ENCODE peak calls at places on chromosome 1, in four cellular contexts. E, G, X and Z are unnamed samples.
A peak's percentile ranks its signal among the peaks of the same experiment; 100 is the strongest.

GRCh38 chr1:26702680-26703038 is 6.8 kb downstream of the ARID1A start:
- DNase-seq in E (no peak), X (no peak), G (no peak), Z (no peak)

GRCh38 chr1:235932090-235932510 is 65.4 kb upstream of the LYST start:
- DNase-seq in G (no peak), X (no peak), E (no peak), Z (no peak)

GRCh38 chr1:117607471-117607870 is 1.6 kb downstream of the TENT5C start:
- DNase-seq in G (no peak), X (peak; percentile 18), E (no peak), Z (no peak)

GRCh38 chr1:85339089-85339488 is 62.7 kb upstream of the BCL10 start:
- DNase-seq in E (no peak), G (peak; percentile 76), X (no peak), Z (no peak)

GRCh38 chr1:196515904-196516303 is 92.3 kb downstream of the KCNT2 start:
- DNase-seq in E (no peak), X (no peak), G (no peak), Z (no peak)

GRCh38 chr1:87712261-87712674 is 383.6 kb downstream of the LMO4 start:
- DNase-seq in X (no peak), E (no peak), G (peak; percentile 3), Z (no peak)

GRCh38 chr1:24963099-24963872 is 33.2 kb upstream of the RUNX3 start:
- DNase-seq in E (peak; percentile 23), X (no peak), G (no peak), Z (no peak)

GRCh38 chr1:201624741-201625646 is 86.1 kb downstream of the NAV1 start:
- DNase-seq in E (no peak), G (peak; percentile 98), X (no peak), Z (no peak)

GRCh38 chr1:53381790-53382401 is 54.0 kb upstream of the LRP8 start:
- DNase-seq in E (no peak), G (peak; percentile 68), X (no peak), Z (no peak)